ENCODE peak calls at places on chromosomes 13 and 19, in five cellular contexts. I is putamen; Z is stimulated activated CD4-positive, alpha-beta T cell treated with anti-CD3 and anti-CD28 coated beads, TNF-alpha, amount 100 ng/mL, for 24 hours; M is hypothalamus; B is activated CD4-positive, alpha-beta memory T cell treated with anti-CD3 and anti-CD28 coated beads, Interleukin-2, amount 10 ng/mL, durations not matched to agents 7 days and 5 days. F is an unnamed sample.

GRCh38 chr13:112711528-112712265 is 21.9 kb downstream of the ATP11A start:
- DNase-seq in Z (no peak), B (no peak), I (peak), M (no peak), F (peak)

GRCh38 chr13:45331123-45331619 is 9.8 kb downstream of the TPT1 start:
- DNase-seq in M (no peak), I (peak), Z (no peak), B (no peak), F (no peak)

GRCh38 chr19:13151605-13152355 is 1.6 kb downstream of the IER2 start:
- DNase-seq in M (peak), Z (peak), B (peak), I (peak), F (peak)

GRCh38 chr13:85582890-85583289 is 216.3 kb downstream of the SLITRK6 start:
- DNase-seq in I (no peak), M (no peak), Z (no peak), B (no peak), F (no peak)

GRCh38 chr19:45141203-45141900 is 19.4 kb downstream of the NKPD1 start:
- DNase-seq in M (no peak), Z (no peak), I (peak), B (no peak), F (no peak)

GRCh38 chr19:15412832-15413231 is 6.0 kb downstream of the AKAP8L start:
- DNase-seq in I (no peak), B (no peak), M (no peak), Z (no peak), F (no peak)

GRCh38 chr19:18603255-18603957 is 3.2 kb downstream of the CRLF1 start:
- DNase-seq in M (no peak), Z (no peak), I (no peak), B (no peak), F (peak)

GRCh38 chr19:1261863-1262686 is 7.1 kb upstream of the CIRBP start:
- DNase-seq in M (no peak), Z (no peak), I (no peak), B (no peak), F (peak)

GRCh38 chr19:10565028-10565566 is 713 bp downstream of the KRI1 start:
- DNase-seq in I (no peak), M (no peak), B (peak), Z (no peak), F (peak)

GRCh38 chr13:26682606-26683005 is 78.0 kb downstream of the GPR12 start:
- DNase-seq in Z (no peak), I (no peak), B (no peak), M (no peak), F (no peak)

GRCh38 chr19:621819-622218 is 11.5 kb downstream of the POLRMT start:
- DNase-seq in I (no peak), Z (no peak), M (no peak), B (no peak), F (no peak)

GRCh38 chr19:35249848-35250711 is 1.3 kb downstream of the LSR start:
- DNase-seq in Z (no peak), I (no peak), B (no peak), M (no peak), F (no peak)

GRCh38 chr13:52158629-52159158 is 703 bp downstream of the NEK3 start:
- DNase-seq in I (no peak), M (no peak), Z (no peak), B (no peak), F (peak)

GRCh38 chr13:30790592-30790991 is 55.2 kb downstream of the ALOX5AP start:
- DNase-seq in B (no peak), I (no peak), M (no peak), Z (no peak), F (no peak)

GRCh38 chr19:54345938-54346386 is 7.0 kb upstream of the LILRA4 start:
- DNase-seq in M (peak), I (no peak), B (no peak), Z (no peak), F (no peak)

GRCh38 chr13:110236831-110237261 is 70.1 kb downstream of the COL4A1 start:
- DNase-seq in M (no peak), B (no peak), I (no peak), Z (no peak), F (no peak)

GRCh38 chr13:106595623-106596022 is 27.7 kb upstream of the ARGLU1 start:
- DNase-seq in I (no peak), B (no peak), M (no peak), Z (no peak), F (no peak)

GRCh38 chr19:16374436-16374835 is 49.8 kb downstream of the KLF2 start:
- DNase-seq in I (no peak), Z (no peak), B (no peak), M (no peak), F (no peak)

GRCh38 chr13:113597386-113598080 is 13.0 kb downstream of the TFDP1 start:
- DNase-seq in B (no peak), M (no peak), Z (no peak), I (no peak), F (no peak)

GRCh38 chr13:98509271-98510155 is 67.4 kb downstream of the STK24 start:
- DNase-seq in Z (no peak), B (peak), I (no peak), M (no peak), F (peak)

GRCh38 chr19:5495792-5496191 is 40.6 kb downstream of the ZNRF4 start:
- DNase-seq in Z (no peak), I (no peak), B (no peak), M (no peak), F (no peak)

GRCh38 chr19:860481-861098 is 1.1 kb downstream of the CFD start:
- DNase-seq in M (no peak), Z (peak), I (no peak), B (peak), F (peak)

GRCh38 chr19:18500376-18500775 is 21.5 kb downstream of the ELL start:
- DNase-seq in B (no peak), Z (no peak), I (no peak), M (no peak), F (no peak)

F was measured in astrocyte of the spinal cord.